ENCODE peak calls at places on chromosomes 6 and 20, in ten cellular contexts. Z is activated CD4-positive, alpha-beta T cell treated with anti-CD3 and anti-CD28 coated beads for 36 hours; P is LoVo; F is EL; A is left ventricle myocardium inferior; L is fibroblast of lung; I is activated naive CD8-positive, alpha-beta T cell treated with anti-CD3 and anti-CD28 coated beads for 36 hours; U is fibroblast of pulmonary artery; B is iPS-NIHi11; S is endodermal cell. C is an unnamed sample.

GRCh38 chr6:167467282-167467681 is 142.4 kb downstream of the TTLL2 start:
- DNase-seq in S (no peak), I (no peak), B (no peak), F (no peak), L (no peak), A (no peak), P (no peak), U (no peak), Z (no peak), C (no peak)

GRCh38 chr6:135922170-135922569 is 70.7 kb downstream of the PDE7B start:
- DNase-seq in S (peak), U (peak), I (no peak), A (no peak), B (peak), Z (no peak), F (peak), L (peak), P (no peak), C (peak)

GRCh38 chr6:139597781-139598368 is 223.4 kb upstream of the CITED2 start:
- DNase-seq in U (peak), B (no peak), P (peak), Z (no peak), I (no peak), F (peak), L (peak), S (peak), A (peak), C (no peak)

GRCh38 chr20:17911927-17912326 is 56.7 kb downstream of the SNX5 start:
- DNase-seq in L (no peak), S (no peak), B (no peak), P (no peak), F (no peak), Z (no peak), I (no peak), A (no peak), U (no peak), C (no peak)

GRCh38 chr20:62367136-62367482 is at the start of gene LAMA5:
- DNase-seq in I (no peak), L (peak), S (peak), P (peak), U (no peak), Z (peak), B (peak), F (no peak), A (peak), C (peak)

GRCh38 chr20:45822863-45823262 is 4.2 kb downstream of the TNNC2 start:
- DNase-seq in U (peak), F (peak), Z (peak), B (peak), P (no peak), S (no peak), I (peak), L (no peak), A (no peak), C (no peak)

GRCh38 chr20:53438368-53438767 is 155.3 kb downstream of the ZNF217 start:
- DNase-seq in A (no peak), Z (no peak), U (no peak), L (no peak), F (no peak), P (no peak), B (no peak), I (no peak), S (no peak), C (no peak)

GRCh38 chr6:117547688-117548621 is 54.4 kb downstream of the GOPC start:
- DNase-seq in B (peak), A (peak), U (peak), Z (peak), F (peak), P (no peak), I (peak), S (peak), L (peak), C (no peak)

GRCh38 chr20:4263011-4263410 is 247.7 kb upstream of the RNF24 start:
- DNase-seq in I (no peak), P (no peak), L (no peak), B (no peak), Z (no peak), S (no peak), F (no peak), U (no peak), A (no peak), C (no peak)

GRCh38 chr20:32678948-32679347 is 5.2 kb upstream of the C20orf203 start:
- DNase-seq in F (no peak), A (peak), U (no peak), L (peak), P (no peak), I (no peak), S (no peak), Z (no peak), B (no peak), C (no peak)

GRCh38 chr20:31607640-31608255 is 2.7 kb downstream of the ID1 start:
- DNase-seq in U (peak), A (no peak), Z (no peak), F (no peak), L (peak), S (no peak), B (no peak), P (no peak), I (no peak), C (no peak)

GRCh38 chr20:19275038-19275629 is 62.7 kb downstream of the SLC24A3 start:
- DNase-seq in A (no peak), I (no peak), L (no peak), S (no peak), Z (no peak), B (no peak), P (no peak), F (no peak), U (no peak), C (no peak)

GRCh38 chr6:105382918-105383317 is 20.0 kb downstream of the PREP start:
- DNase-seq in S (no peak), F (no peak), P (no peak), A (no peak), U (no peak), I (no peak), Z (no peak), L (no peak), B (no peak), C (no peak)

GRCh38 chr20:57715268-57715904 is 5.6 kb upstream of the PMEPA1 start:
- DNase-seq in Z (no peak), I (no peak), S (peak), L (no peak), A (no peak), B (no peak), U (no peak), F (no peak), P (no peak), C (no peak)

GRCh38 chr6:16999486-17000436 is 102.1 kb upstream of the STMND1 start:
- DNase-seq in F (peak), A (no peak), S (no peak), L (peak), Z (no peak), I (no peak), P (no peak), U (peak), B (no peak), C (no peak)

GRCh38 chr20:10611357-10611756 is 62.4 kb downstream of the JAG1 start:
- DNase-seq in P (no peak), F (peak), S (peak), Z (peak), I (no peak), B (peak), L (peak), U (peak), A (peak), C (no peak)

GRCh38 chr6:162244031-162244430 is 483.5 kb downstream of the PRKN start:
- DNase-seq in P (no peak), F (no peak), I (no peak), S (no peak), B (no peak), L (no peak), A (no peak), Z (no peak), U (no peak), C (no peak)

GRCh38 chr20:44684047-44684965 is 30.9 kb upstream of the CCN5 start:
- DNase-seq in Z (no peak), L (no peak), F (no peak), B (no peak), U (no peak), A (no peak), P (no peak), I (no peak), S (peak), C (no peak)